ENCODE peak calls at places on chromosomes 12 and 14, in four cellular contexts. J is HFFc6, G is AG04450, R is endothelial cell. O is an unnamed sample.

GRCh38 chr12:96902076-96902475 is 5.0 kb upstream of the NEDD1 start:
- DNase-seq in J (no peak), G (no peak), R (no peak), O (no peak)

GRCh38 chr12:26696048-26696612 is 136.9 kb downstream of the ITPR2 start:
- DNase-seq in J (no peak), G (no peak), R (no peak), O (no peak)

GRCh38 chr14:96268426-96269358 is 12.7 kb downstream of the BDKRB1 start:
- DNase-seq in J (peak), G (peak), R (no peak), O (no peak)

GRCh38 chr14:65290830-65291229 is 121.7 kb upstream of the FUT8 start:
- DNase-seq in J (peak), G (no peak), R (no peak), O (no peak)

GRCh38 chr12:15164997-15165659 is 56.1 kb downstream of the RERG start:
- DNase-seq in J (no peak), G (no peak), R (no peak), O (no peak)

GRCh38 chr12:25323774-25324086 is 73.0 kb upstream of the KRAS start:
- DNase-seq in J (no peak), G (no peak), R (no peak), O (no peak)

GRCh38 chr14:26389646-26390508 is 208.0 kb downstream of the NOVA1 start:
- DNase-seq in J (no peak), G (no peak), R (no peak), O (no peak)

GRCh38 chr12:75236206-75236605 is 26.6 kb upstream of the KCNC2 start:
- DNase-seq in J (no peak), G (no peak), R (no peak), O (no peak)

GRCh38 chr12:20508962-20509361 is 140.6 kb downstream of the PDE3A start:
- DNase-seq in J (no peak), G (no peak), R (no peak), O (no peak)
- TF ChIP-seq CTCF in J (no peak), G (no peak), R (no peak), O (no peak)

DNA sequence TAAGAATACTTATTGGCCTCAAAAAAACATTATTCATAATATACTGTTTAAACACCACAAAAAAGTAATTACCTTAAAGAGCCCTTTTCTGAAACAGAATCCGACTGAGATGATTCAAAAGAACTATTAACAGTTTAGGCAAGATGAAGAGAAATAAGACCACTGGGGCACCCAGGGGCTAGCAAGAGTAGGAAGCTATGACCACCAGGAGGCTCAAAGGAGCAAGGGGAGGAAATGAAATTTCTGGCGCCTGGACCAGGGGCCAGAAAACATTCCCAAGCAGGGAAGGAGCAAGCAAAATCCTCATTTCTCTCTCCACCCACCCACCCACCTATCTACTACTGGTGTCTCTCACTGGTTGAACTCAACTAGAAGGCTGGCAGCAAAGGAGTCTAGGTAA is 6.3 kb upstream of the DCAF4 start:
- DNase-seq in J (no peak), G (no peak), R (no peak), O (no peak)
- TF ChIP-seq CTCF in J (peak), G (no peak), R (no peak), O (no peak)

GRCh38 chr12:17079251-17079909 is 473.4 kb upstream of the LMO3 start:
- DNase-seq in J (no peak), G (no peak), R (no peak), O (no peak)
- TF ChIP-seq CTCF in J (no peak), G (no peak), R (peak), O (no peak)

GRCh38 chr14:106883218-106883692 is 1356.9 kb downstream of the TMEM121 start:
- DNase-seq in J (no peak), G (no peak), R (no peak), O (no peak)

GRCh38 chr14:106875503-106875902 is 1349.1 kb downstream of the TMEM121 start:
- DNase-seq in J (no peak), G (no peak), R (no peak), O (no peak)

GRCh38 chr14:106877527-106877926 is 1351.1 kb downstream of the TMEM121 start:
- DNase-seq in J (no peak), G (no peak), R (no peak), O (no peak)

GRCh38 chr14:106876711-106877110 is 1350.3 kb downstream of the TMEM121 start:
- DNase-seq in J (no peak), G (no peak), R (no peak), O (no peak)

GRCh38 chr14:106879241-106879640 is 1352.9 kb downstream of the TMEM121 start:
- DNase-seq in J (no peak), G (no peak), R (no peak), O (no peak)
- TF ChIP-seq CTCF in J (peak), G (no peak), R (no peak), O (no peak)

DNA sequence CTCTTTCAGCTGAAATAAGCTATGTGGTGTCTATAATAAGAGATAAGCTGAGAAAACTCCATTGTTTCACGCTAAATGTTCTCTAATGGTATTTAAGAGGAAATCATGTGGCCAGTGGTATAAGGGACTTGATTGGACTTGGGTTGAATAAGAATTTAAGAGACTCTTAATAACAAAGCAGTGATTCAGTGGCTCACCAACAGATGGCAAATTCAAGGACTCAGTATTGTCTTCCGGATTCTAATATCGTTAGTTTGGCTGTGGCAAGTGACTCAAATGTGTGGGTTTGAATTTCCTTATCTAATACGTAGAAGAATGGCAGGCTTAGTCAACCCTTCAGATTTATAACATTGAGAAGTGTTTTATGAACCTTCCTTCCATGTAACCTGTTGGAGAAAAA is 49.1 kb upstream of the KCNH3 start:
- DNase-seq in J (peak), G (peak), R (no peak), O (no peak)
- TF ChIP-seq CTCF in J (peak), G (peak), R (no peak), O (no peak)

DNA sequence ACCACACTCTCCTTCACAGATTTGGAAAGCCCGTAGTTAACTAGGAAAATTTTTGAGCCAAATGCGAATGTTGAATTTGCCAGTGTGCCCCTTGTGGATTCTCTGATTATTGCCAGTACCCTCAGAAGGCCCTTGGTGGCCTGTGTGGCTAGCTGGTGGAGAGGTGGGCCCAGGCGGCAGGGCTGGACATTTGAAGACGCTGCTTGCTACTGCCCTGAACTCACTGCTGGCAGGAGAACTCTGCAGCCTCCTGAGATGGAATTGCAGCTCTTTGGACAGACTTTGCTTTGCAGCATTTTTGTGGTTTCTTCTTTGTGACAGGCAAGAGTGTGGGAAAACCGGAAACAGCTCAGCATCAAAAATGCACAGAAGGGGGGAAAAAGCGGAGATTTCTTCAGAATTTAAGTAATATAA is 97.6 kb downstream of the TGFB3 start:
- DNase-seq in J (peak), G (peak), R (peak), O (no peak)
- TF ChIP-seq CTCF in J (peak), G (peak), R (peak), O (no peak)